ENCODE peak calls at places on chromosome 5, in nine cellular contexts. J is ELR, O is KBM-7, S is adrenal gland, P is NCI-H1417, D is left kidney, R is H54, Y is WTC11, W is ovary. N is an unnamed sample.

GRCh38 chr5:123487298-123487697 is 24.7 kb upstream of the CSNK1G3 start:
- DNase-seq in S (no peak), W (peak; percentile 16), P (no peak), O (no peak), R (no peak), J (peak; percentile 36), D (peak; percentile 14), Y (no peak), N (no peak)

GRCh38 chr5:154446183-154447073 is 631 bp downstream of the SAP30L start:
- DNase-seq in P (peak; percentile 57), O (peak; percentile 39), W (peak; percentile 66), Y (peak; percentile 67), S (peak; percentile 74), R (peak; percentile 54), D (peak; percentile 89), J (peak; percentile 77), N (peak; percentile 40)

GRCh38 chr5:91166040-91166807 is 216.9 kb downstream of the ARRDC3 start:
- DNase-seq in D (no peak), R (no peak), W (no peak), P (no peak), O (no peak), J (peak; percentile 66), S (no peak), Y (no peak), N (no peak)

GRCh38 chr5:161007879-161008278 is 155.9 kb upstream of the ATP10B start:
- DNase-seq in P (no peak), J (no peak), W (no peak), R (no peak), O (no peak), S (no peak), D (no peak), Y (no peak), N (no peak)

GRCh38 chr5:151155149-151155776 is 2.3 kb downstream of the ANXA6 start:
- DNase-seq in O (peak; percentile 25), S (no peak), P (no peak), J (peak; percentile 70), Y (no peak), W (no peak), D (no peak), R (peak; percentile 26), N (no peak)

GRCh38 chr5:176647870-176648466 is 684 bp downstream of the TSPAN17 start:
- DNase-seq in J (peak; percentile 50), P (peak; percentile 55), Y (no peak), R (peak; percentile 59), S (peak; percentile 75), D (peak; percentile 58), O (no peak), W (peak; percentile 79), N (peak; percentile 75)

GRCh38 chr5:114858964-114859363 is 310.7 kb downstream of the TRIM36 start:
- DNase-seq in D (no peak), Y (no peak), R (no peak), J (no peak), P (no peak), S (no peak), O (peak; percentile 20), W (no peak), N (no peak)

GRCh38 chr5:107285772-107286171 is 385.0 kb downstream of the EFNA5 start:
- DNase-seq in S (no peak), J (peak; percentile 20), R (no peak), W (no peak), D (no peak), O (no peak), P (no peak), Y (no peak), N (no peak)

GRCh38 chr5:71719092-71719964 is at the start of gene CARTPT:
- DNase-seq in D (peak; percentile 92), J (peak; percentile 12), S (no peak), O (peak; percentile 50), R (no peak), W (no peak), Y (peak; percentile 80), P (peak; percentile 60), N (no peak)

GRCh38 chr5:114957384-114957783 is 212.3 kb downstream of the TRIM36 start:
- DNase-seq in W (no peak), D (no peak), Y (no peak), R (no peak), P (no peak), S (no peak), J (no peak), O (no peak), N (no peak)

GRCh38 chr5:123755587-123756324 is 243.8 kb downstream of the CSNK1G3 start:
- DNase-seq in W (no peak), O (no peak), D (no peak), P (no peak), S (no peak), J (peak; percentile 73), R (no peak), Y (no peak), N (no peak)

GRCh38 chr5:93850311-93850710 is 108.9 kb upstream of the POU5F2 start:
- DNase-seq in D (no peak), R (no peak), S (no peak), J (no peak), P (peak; percentile 1), W (no peak), O (no peak), Y (no peak), N (no peak)

GRCh38 chr5:68114641-68115040 is 100.9 kb upstream of the PIK3R1 start:
- DNase-seq in O (no peak), Y (no peak), W (no peak), P (no peak), S (no peak), J (peak; percentile 93), R (no peak), D (no peak), N (no peak)

GRCh38 chr5:75707911-75708509 is 9.2 kb downstream of the POC5 start:
- DNase-seq in P (no peak), W (no peak), S (no peak), D (no peak), O (no peak), Y (no peak), J (peak; percentile 52), R (peak; percentile 5), N (no peak)

GRCh38 chr5:177099422-177100093 is 12.8 kb downstream of the FGFR4 start:
- DNase-seq in R (no peak), J (no peak), Y (peak; percentile 56), S (no peak), W (no peak), O (no peak), P (peak; percentile 75), D (no peak), N (no peak)

GRCh38 chr5:163705983-163706771 is 200.8 kb downstream of the MAT2B start:
- DNase-seq in W (no peak), D (peak; percentile 3), J (peak; percentile 80), Y (no peak), R (no peak), S (no peak), P (peak; percentile 31), O (no peak), N (no peak)

GRCh38 chr5:108615216-108615615 is 132.5 kb upstream of the FER start:
- DNase-seq in D (no peak), O (no peak), S (no peak), J (peak; percentile 17), R (no peak), Y (no peak), W (no peak), P (no peak), N (no peak)

GRCh38 chr5:178115835-178116405 is 2.6 kb downstream of the N4BP3 start:
- DNase-seq in O (no peak), P (no peak), D (peak; percentile 61), S (no peak), R (no peak), W (no peak), Y (peak; percentile 56), J (no peak), N (no peak)

GRCh38 chr5:124746252-124746915 is at the start of gene ZNF608:
- DNase-seq in D (peak; percentile 93), W (peak; percentile 38), O (peak; percentile 50), R (no peak), S (peak; percentile 57), P (peak; percentile 69), Y (no peak), J (peak; percentile 28), N (no peak)

GRCh38 chr5:37722236-37723146 is 117.3 kb downstream of the GDNF start:
- DNase-seq in S (no peak), R (no peak), J (peak; percentile 99), D (no peak), W (no peak), Y (no peak), P (no peak), O (peak; percentile 30), N (no peak)

GRCh38 chr5:133531634-133532033 is 80.7 kb downstream of the FSTL4 start:
- DNase-seq in W (no peak), Y (no peak), R (no peak), P (no peak), J (no peak), D (peak; percentile 58), S (no peak), O (no peak), N (no peak)

GRCh38 chr5:84885479-84886258 is 501.0 kb upstream of the EDIL3 start:
- DNase-seq in O (no peak), Y (no peak), S (peak; percentile 62), R (no peak), D (no peak), J (no peak), P (peak; percentile 5), W (peak; percentile 16), N (no peak)

GRCh38 chr5:151023047-151023615 is 2.7 kb downstream of the GPX3 start:
- DNase-seq in D (no peak), J (no peak), Y (no peak), P (no peak), S (peak; percentile 90), W (peak; percentile 54), R (no peak), O (no peak), N (peak; percentile 63)

GRCh38 chr5:127673401-127673800 is 24.5 kb downstream of the CTXN3 start:
- DNase-seq in R (no peak), O (no peak), D (no peak), Y (no peak), S (no peak), P (no peak), W (no peak), J (no peak), N (no peak)

GRCh38 chr5:17265041-17265440 is 47.6 kb downstream of the BASP1 start:
- DNase-seq in O (no peak), D (no peak), J (no peak), Y (no peak), R (no peak), P (no peak), W (no peak), S (no peak), N (no peak)

GRCh38 chr5:142405023-142405422 is 80.2 kb upstream of the SPRY4 start:
- DNase-seq in W (no peak), D (no peak), Y (no peak), J (no peak), O (no peak), S (no peak), P (no peak), R (no peak), N (no peak)

GRCh38 chr5:175363300-175363699 is 80.7 kb downstream of the DRD1 start:
- DNase-seq in W (no peak), O (no peak), J (no peak), S (no peak), Y (no peak), R (no peak), P (no peak), D (no peak), N (no peak)

GRCh38 chr5:160506006-160507004 is 84.7 kb downstream of the PTTG1 start:
- DNase-seq in R (no peak), O (peak; percentile 78), Y (peak; percentile 56), P (peak; percentile 2), D (peak; percentile 66), J (peak; percentile 28), S (peak; percentile 30), W (no peak), N (no peak)

N was measured in pancreas.